ENCODE peak calls at places on chromosomes 2 and 18, in six cellular contexts. F is HT-29, W is colonic mucosa, G is esophagus squamous epithelium, Y is Calu3, Q is mucosa of gallbladder. S is an unnamed sample.

GRCh38 chr2:55961318-55961911 is 37.8 kb upstream of the EFEMP1 start:
- DNase-seq in Q (peak), Y (peak), G (no peak), W (no peak), F (peak), S (peak)

GRCh38 chr18:57542801-57543427 is 43.6 kb downstream of the FECH start:
- DNase-seq in Y (no peak), W (no peak), F (no peak), Q (no peak), G (no peak), S (no peak)

GRCh38 chr2:150532883-150533282 is 45.4 kb upstream of the RND3 start:
- DNase-seq in F (no peak), W (no peak), Q (no peak), G (no peak), Y (no peak), S (no peak)

GRCh38 chr2:224909885-224910517 is 132.3 kb downstream of the DOCK10 start:
- DNase-seq in W (no peak), F (no peak), Q (peak), Y (peak), G (no peak), S (no peak)

GRCh38 chr2:12261993-12262680 is 454.6 kb upstream of the TRIB2 start:
- DNase-seq in W (no peak), Y (no peak), G (no peak), Q (no peak), F (no peak), S (no peak)

GRCh38 chr18:27843783-27844415 is 333.0 kb downstream of the CDH2 start:
- DNase-seq in Y (peak), Q (no peak), W (no peak), F (no peak), G (no peak), S (peak)

GRCh38 chr2:180077295-180077906 is 70.3 kb upstream of the CWC22 start:
- DNase-seq in F (peak), W (no peak), Q (no peak), G (no peak), Y (no peak), S (no peak)

GRCh38 chr2:124153713-124154112 is 128.6 kb downstream of the CNTNAP5 start:
- DNase-seq in W (no peak), Y (no peak), G (no peak), Q (no peak), F (no peak), S (no peak)

GRCh38 chr2:72934683-72935610 is 17.6 kb downstream of the EMX1 start:
- DNase-seq in W (peak), F (peak), G (no peak), Q (no peak), Y (peak), S (no peak)

GRCh38 chr2:225091336-225091735 is 49.1 kb upstream of the DOCK10 start:
- DNase-seq in Y (no peak), Q (no peak), G (no peak), W (no peak), F (no peak), S (peak)

GRCh38 chr18:23635283-23636040 is 27.2 kb downstream of the ANKRD29 start:
- DNase-seq in Q (no peak), F (peak), W (no peak), G (no peak), Y (no peak), S (no peak)

GRCh38 chr2:74704216-74704615 is 50.2 kb downstream of the SEMA4F start:
- DNase-seq in Q (no peak), G (no peak), Y (no peak), F (no peak), W (no peak), S (no peak)

GRCh38 chr2:238448031-238448955 is 21.6 kb downstream of the ASB1 start:
- DNase-seq in Q (no peak), Y (no peak), F (no peak), W (no peak), G (no peak), S (no peak)

GRCh38 chr2:148813603-148814065 is 61.4 kb upstream of the KIF5C start:
- DNase-seq in W (peak), G (no peak), F (no peak), Y (no peak), Q (no peak), S (no peak)

GRCh38 chr18:13302611-13303267 is 84.2 kb downstream of the LDLRAD4 start:
- DNase-seq in Q (no peak), G (no peak), W (no peak), F (no peak), Y (peak), S (no peak)

GRCh38 chr2:109238580-109238979 is 109.6 kb downstream of the SH3RF3 start:
- DNase-seq in Y (no peak), G (peak), Q (peak), F (no peak), W (peak), S (no peak)

GRCh38 chr2:16546128-16546754 is 119.4 kb downstream of the CYRIA start:
- DNase-seq in Y (peak), W (peak), G (no peak), Q (peak), F (peak), S (no peak)

GRCh38 chr18:75220786-75221355 is 10.3 kb downstream of the TSHZ1 start:
- DNase-seq in Q (no peak), F (no peak), Y (no peak), G (no peak), W (no peak), S (no peak)

GRCh38 chr2:37276291-37276690 is 44.8 kb downstream of the NDUFAF7 start:
- DNase-seq in F (no peak), G (no peak), Y (no peak), Q (no peak), W (no peak), S (no peak)

GRCh38 chr18:57915241-57915640 is 112.1 kb upstream of the ATP8B1 start:
- DNase-seq in Y (no peak), Q (no peak), F (no peak), G (no peak), W (no peak), S (no peak)

GRCh38 chr2:600542-601386 is 76.4 kb downstream of the TMEM18 start:
- DNase-seq in W (no peak), F (no peak), Q (no peak), G (no peak), Y (no peak), S (no peak)

GRCh38 chr2:46328316-46328715 is 31.1 kb downstream of the EPAS1 start:
- DNase-seq in W (no peak), Q (no peak), G (no peak), Y (no peak), F (no peak), S (no peak)